ENCODE peak calls at places on chromosomes 13 and 19, in six cellular contexts. D, T, W, N, K and Q are unnamed samples.

GRCh38 chr13:113411216-113412023 is 41.9 kb downstream of the ADPRHL1 start:
- DNase-seq in D (no peak), T (no peak), W (no peak), N (peak), K (no peak), Q (no peak)

GRCh38 chr19:48395170-48395455 is 1.6 kb downstream of the GRIN2D start:
- DNase-seq in D (no peak), T (no peak), W (no peak), N (no peak), K (no peak), Q (no peak)

GRCh38 chr19:3056454-3057016 is 5.8 kb downstream of the TLE5 start:
- DNase-seq in D (no peak), T (no peak), W (no peak), N (no peak), K (no peak), Q (no peak)

GRCh38 chr13:20702530-20702929 is 969 bp upstream of the IL17D start:
- DNase-seq in D (no peak), T (no peak), W (no peak), N (no peak), K (no peak), Q (no peak)

GRCh38 chr13:39506559-39507390 is 96.2 kb downstream of the LHFPL6 start:
- DNase-seq in D (no peak), T (no peak), W (no peak), N (no peak), K (no peak), Q (no peak)

GRCh38 chr19:5693195-5694166 is 3.4 kb downstream of the RPL36 start:
- DNase-seq in D (no peak), T (no peak), W (no peak), N (no peak), K (no peak), Q (no peak)

GRCh38 chr13:106484755-106485193 is 50.7 kb downstream of the EFNB2 start:
- DNase-seq in D (no peak), T (no peak), W (no peak), N (no peak), K (no peak), Q (no peak)

GRCh38 chr19:39007096-39007495 is 25.3 kb downstream of the FBXO27 start:
- DNase-seq in D (no peak), T (no peak), W (no peak), N (no peak), K (no peak), Q (no peak)

GRCh38 chr19:46860846-46861690 is at the start of gene ARHGAP35:
- DNase-seq in D (peak), T (no peak), W (peak), N (no peak), K (no peak), Q (peak)

GRCh38 chr19:5458420-5458819 is 3.2 kb downstream of the ZNRF4 start:
- DNase-seq in D (no peak), T (no peak), W (no peak), N (no peak), K (no peak), Q (no peak)

GRCh38 chr13:101640797-101641400 is 188.4 kb downstream of the ITGBL1 start:
- DNase-seq in D (no peak), T (no peak), W (no peak), N (no peak), K (no peak), Q (no peak)

GRCh38 chr19:46571495-46571894 is 29.6 kb upstream of the CALM3 start:
- DNase-seq in D (no peak), T (peak), W (peak), N (peak), K (no peak), Q (no peak)

GRCh38 chr19:49869009-49869483 is 1.7 kb upstream of the PNKP start:
- DNase-seq in D (no peak), T (no peak), W (no peak), N (no peak), K (no peak), Q (peak)

GRCh38 chr13:34654682-34655081 is 287.4 kb upstream of the NBEA start:
- DNase-seq in D (no peak), T (no peak), W (no peak), N (no peak), K (no peak), Q (no peak)

GRCh38 chr13:112928958-112929777 is 39.8 kb upstream of the MCF2L start:
- DNase-seq in D (no peak), T (no peak), W (no peak), N (peak), K (no peak), Q (no peak)

GRCh38 chr13:23322353-23323336 is 110.9 kb downstream of the SACS start:
- DNase-seq in D (no peak), T (no peak), W (no peak), N (no peak), K (no peak), Q (no peak)

GRCh38 chr13:43368003-43368402 is 344.6 kb downstream of the DNAJC15 start:
- DNase-seq in D (no peak), T (no peak), W (no peak), N (no peak), K (no peak), Q (no peak)

GRCh38 chr13:27967203-27967735 is 1.8 kb downstream of the CDX2 start:
- DNase-seq in D (no peak), T (no peak), W (no peak), N (no peak), K (no peak), Q (no peak)

GRCh38 chr13:53090507-53090906 is 61.9 kb downstream of the OLFM4 start:
- DNase-seq in D (no peak), T (no peak), W (no peak), N (no peak), K (no peak), Q (no peak)

GRCh38 chr13:111537115-111537728 is 216.8 kb downstream of the TEX29 start:
- DNase-seq in D (no peak), T (no peak), W (no peak), N (no peak), K (no peak), Q (no peak)

GRCh38 chr19:35395762-35396199 is 24.9 kb downstream of the GPR42 start:
- DNase-seq in D (no peak), T (no peak), W (no peak), N (peak), K (no peak), Q (no peak)

GRCh38 chr19:56566904-56567273 is 379 bp upstream of the ZNF470 start:
- DNase-seq in D (peak), T (no peak), W (no peak), N (no peak), K (no peak), Q (no peak)

GRCh38 chr19:6811906-6812305 is 39.4 kb downstream of the VAV1 start:
- DNase-seq in D (no peak), T (no peak), W (peak), N (peak), K (peak), Q (no peak)

GRCh38 chr13:64480206-64480605 is 2749.9 kb downstream of the PCDH9 start:
- DNase-seq in D (no peak), T (no peak), W (no peak), N (no peak), K (no peak), Q (no peak)

GRCh38 chr19:39438270-39438934 is 2.7 kb upstream of the RPS16 start:
- DNase-seq in D (no peak), T (no peak), W (no peak), N (peak), K (no peak), Q (no peak)

GRCh38 chr13:21673592-21674270 is 2.9 kb downstream of the FGF9 start:
- DNase-seq in D (peak), T (no peak), W (peak), N (no peak), K (no peak), Q (peak)

GRCh38 chr13:100240109-100240779 is 151.4 kb downstream of the PCCA start:
- DNase-seq in D (no peak), T (no peak), W (no peak), N (no peak), K (no peak), Q (no peak)

GRCh38 chr13:80577951-80578670 is 237.2 kb upstream of the SPRY2 start:
- DNase-seq in D (no peak), T (no peak), W (peak), N (no peak), K (no peak), Q (no peak)

GRCh38 chr19:20660473-20660872 is 898 bp downstream of the ZNF626 start:
- DNase-seq in D (no peak), T (no peak), W (peak), N (no peak), K (no peak), Q (no peak)

GRCh38 chr19:20664917-20665781 is 3.8 kb upstream of the ZNF626 start:
- DNase-seq in D (no peak), T (no peak), W (peak), N (peak), K (no peak), Q (no peak)

GRCh38 chr19:20667281-20667680 is 5.9 kb upstream of the ZNF626 start:
- DNase-seq in D (no peak), T (no peak), W (no peak), N (no peak), K (no peak), Q (no peak)

GRCh38 chr19:20662421-20663105 is 1.2 kb upstream of the ZNF626 start:
- DNase-seq in D (no peak), T (no peak), W (no peak), N (no peak), K (no peak), Q (no peak)

DNA sequence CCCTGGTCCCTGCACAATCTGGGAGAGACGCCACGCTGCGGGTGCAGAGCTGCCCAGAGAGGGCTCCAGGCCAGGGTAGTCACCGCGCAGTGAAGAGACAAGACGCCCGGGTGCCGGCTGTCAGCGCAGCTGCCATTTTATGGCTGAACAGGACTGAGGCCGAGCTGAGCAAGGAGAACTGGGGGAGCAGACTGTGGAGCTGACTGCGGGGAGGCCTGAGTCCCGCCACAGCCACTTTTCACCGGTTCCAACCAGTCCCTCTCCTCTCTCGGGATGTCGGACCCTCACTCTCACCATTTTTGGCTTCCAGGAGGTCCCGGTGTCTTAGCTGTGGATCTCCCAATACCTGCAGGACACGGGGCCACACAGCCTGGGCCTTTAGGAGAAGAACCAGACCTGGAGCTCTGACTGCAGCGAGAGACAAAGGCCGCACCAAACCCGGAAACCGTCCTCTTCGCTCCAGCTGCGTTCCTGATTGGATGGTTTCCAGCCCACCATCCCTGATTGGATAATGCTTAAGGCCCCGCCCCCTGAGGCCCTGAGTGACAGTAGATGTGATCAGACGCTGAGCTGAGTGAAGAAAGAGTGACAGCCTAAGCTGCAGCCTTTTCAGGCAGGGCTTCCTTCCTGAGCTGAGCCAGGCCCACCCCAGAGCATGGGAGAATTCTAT is at the start of gene ZNF626:
- DNase-seq in D (peak), T (peak), W (peak), N (peak), K (no peak), Q (peak)
- TF ChIP-seq POLR2A in D (peak), T (peak), W (peak), N (peak), K (peak), Q (no peak)

DNA sequence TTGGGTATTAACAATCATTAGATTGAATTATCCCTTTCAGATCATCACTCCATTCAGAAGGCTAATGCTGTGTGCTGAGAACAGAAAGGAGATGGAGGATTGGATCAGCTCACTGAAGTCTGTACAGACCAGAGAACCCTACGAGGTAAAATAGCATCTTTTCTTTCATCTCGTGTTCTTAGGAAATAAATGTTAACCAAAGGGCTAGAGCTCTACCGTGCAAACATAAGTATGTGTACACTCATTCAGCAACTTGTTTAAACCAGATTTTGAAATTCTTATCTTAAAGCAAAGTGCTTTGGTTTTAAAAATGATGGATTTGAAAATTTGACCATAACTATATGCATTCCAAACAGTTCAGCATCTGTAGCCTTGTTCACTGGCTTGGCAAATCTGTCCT is 106.8 kb downstream of the DGKH start:
- DNase-seq in D (no peak), T (no peak), W (no peak), N (no peak), K (no peak), Q (no peak)
- TF ChIP-seq POLR2AphosphoS5 in D (no peak), T (no peak), W (no peak), N (no peak), K (no peak), Q (no peak)

GRCh38 chr13:86562876-86563275 is 763.7 kb upstream of the SLITRK6 start:
- DNase-seq in D (no peak), T (no peak), W (no peak), N (no peak), K (no peak), Q (no peak)

GRCh38 chr13:86569119-86569518 is 769.9 kb upstream of the SLITRK6 start:
- DNase-seq in D (no peak), T (no peak), W (no peak), N (no peak), K (no peak), Q (no peak)

GRCh38 chr13:86567119-86567518 is 767.9 kb upstream of the SLITRK6 start:
- DNase-seq in D (no peak), T (no peak), W (peak), N (peak), K (no peak), Q (no peak)

GRCh38 chr13:86559915-86560314 is 760.7 kb upstream of the SLITRK6 start:
- DNase-seq in D (no peak), T (no peak), W (no peak), N (no peak), K (no peak), Q (no peak)

DNA sequence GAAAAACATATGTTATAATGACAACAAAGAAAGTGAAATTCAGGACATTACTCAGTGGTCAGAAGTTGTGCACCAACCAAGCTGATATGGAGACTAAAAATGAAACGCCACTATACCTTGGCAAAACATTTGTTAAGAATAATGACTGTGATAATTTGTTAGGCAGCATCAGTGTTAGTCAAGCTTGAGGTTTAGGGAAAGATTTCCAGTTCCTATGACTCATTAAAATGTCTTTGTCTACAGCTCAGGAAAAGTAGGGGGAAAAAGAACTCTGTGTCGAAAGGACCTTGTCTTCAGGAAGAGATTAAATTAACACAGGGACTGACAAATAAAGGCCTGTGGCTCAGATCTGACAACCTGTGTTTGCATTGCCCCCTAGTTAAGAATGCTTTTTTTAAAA is 764.1 kb upstream of the SLITRK6 start:
- DNase-seq in D (no peak), T (no peak), W (no peak), N (no peak), K (no peak), Q (no peak)
- TF ChIP-seq TAF1 in D (no peak), T (no peak), W (no peak), N (no peak), K (no peak), Q (no peak)

GRCh38 chr19:10911579-10912363 is 16.7 kb downstream of the YIPF2 start:
- DNase-seq in D (no peak), T (no peak), W (no peak), N (no peak), K (no peak), Q (no peak)
- TF ChIP-seq POLR2A in D (no peak), T (no peak), W (no peak), N (no peak), K (no peak), Q (no peak)

GRCh38 chr19:54470276-54470887 is 2.7 kb downstream of the CDC42EP5 start:
- DNase-seq in D (no peak), T (no peak), W (no peak), N (no peak), K (no peak), Q (no peak)

GRCh38 chr19:54470991-54471782 is 1.9 kb downstream of the CDC42EP5 start:
- DNase-seq in D (no peak), T (no peak), W (no peak), N (no peak), K (no peak), Q (no peak)

GRCh38 chr19:54465367-54466109 is 2.0 kb upstream of the LENG9 start:
- DNase-seq in D (no peak), T (no peak), W (no peak), N (no peak), K (no peak), Q (no peak)

GRCh38 chr19:54473071-54473941 is at the start of gene CDC42EP5:
- DNase-seq in D (no peak), T (no peak), W (peak), N (no peak), K (no peak), Q (no peak)

GRCh38 chr19:54469496-54469934 is 3.6 kb downstream of the CDC42EP5 start:
- DNase-seq in D (no peak), T (no peak), W (no peak), N (no peak), K (no peak), Q (no peak)
- TF ChIP-seq POLR2AphosphoS5 in D (no peak), T (no peak), W (no peak), N (no peak), K (no peak), Q (no peak)

DNA sequence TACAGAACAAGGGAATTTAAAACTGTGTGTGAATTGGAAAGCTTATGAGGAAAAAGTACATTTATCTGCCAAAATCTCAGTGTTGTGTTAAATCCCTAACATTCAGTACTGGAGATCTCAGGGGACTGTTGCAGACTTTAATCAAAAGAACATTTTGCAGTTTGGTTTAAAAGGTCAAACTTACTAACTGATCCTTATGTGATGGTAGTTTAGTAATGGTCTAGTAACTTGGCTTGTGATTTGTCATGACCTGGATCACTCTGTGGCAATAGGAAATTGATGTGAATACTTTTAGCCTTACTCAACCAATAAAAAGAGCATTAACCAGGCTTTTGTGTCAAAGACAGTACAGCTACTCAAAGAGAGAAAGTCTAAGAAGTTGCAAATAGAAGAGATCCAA is 862.0 kb upstream of the MIR17HG start:
- DNase-seq in D (no peak), T (no peak), W (no peak), N (no peak), K (no peak), Q (no peak)
- TF ChIP-seq TAF1 in D (no peak), T (no peak), W (no peak), N (no peak), K (no peak), Q (no peak)

GRCh38 chr13:73057284-73058025 is 1.4 kb upstream of the KLF5 start:
- DNase-seq in D (no peak), T (no peak), W (no peak), N (no peak), K (no peak), Q (no peak)

GRCh38 chr13:73058432-73058740 is 419 bp upstream of the KLF5 start:
- DNase-seq in D (no peak), T (no peak), W (no peak), N (no peak), K (no peak), Q (no peak)

GRCh38 chr13:73059460-73060250 is 850 bp downstream of the KLF5 start:
- DNase-seq in D (peak), T (no peak), W (peak), N (peak), K (no peak), Q (peak)

GRCh38 chr13:73060251-73061160 is 1.7 kb downstream of the KLF5 start:
- DNase-seq in D (no peak), T (no peak), W (peak), N (no peak), K (no peak), Q (no peak)

DNA sequence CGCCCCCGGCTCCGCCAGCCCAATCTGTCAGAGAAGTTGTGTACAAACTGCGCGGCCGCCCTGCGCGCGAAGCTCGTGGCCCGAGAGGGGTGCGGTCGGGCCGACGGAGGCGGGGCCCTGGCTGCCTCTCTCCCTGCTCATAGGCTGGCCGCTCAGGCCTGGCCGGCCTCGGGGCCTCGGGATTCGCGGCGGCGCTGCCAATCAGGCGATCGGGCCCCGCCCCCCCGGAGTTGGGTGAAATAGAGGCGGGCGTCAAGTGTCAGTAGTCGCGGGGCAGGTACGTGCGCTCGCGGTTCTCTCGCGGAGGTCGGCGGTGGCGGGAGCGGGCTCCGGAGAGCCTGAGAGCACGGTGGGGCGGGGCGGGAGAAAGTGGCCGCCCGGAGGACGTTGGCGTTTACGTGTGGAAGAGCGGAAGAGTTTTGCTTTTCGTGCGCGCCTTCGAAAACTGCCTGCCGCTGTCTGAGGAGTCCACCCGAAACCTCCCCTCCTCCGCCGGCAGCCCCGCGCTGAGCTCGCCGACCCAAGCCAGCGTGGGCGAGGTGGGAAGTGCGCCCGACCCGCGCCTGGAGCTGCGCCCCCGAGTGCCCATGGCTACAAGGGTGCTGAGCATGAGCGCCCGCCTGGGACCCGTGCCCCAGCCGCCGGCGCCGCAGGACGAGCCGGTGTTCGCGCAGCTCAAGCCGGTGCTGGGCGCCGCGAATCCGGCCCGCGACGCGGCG is at the start of gene KLF5:
- DNase-seq in D (peak), T (peak), W (peak), N (peak), K (peak), Q (peak)
- TF ChIP-seq POLR2A in D (peak), T (peak), W (no peak), N (peak), K (peak), Q (peak)

GRCh38 chr13:109780880-109781383 is 5.5 kb downstream of the IRS2 start:
- DNase-seq in D (no peak), T (no peak), W (no peak), N (no peak), K (no peak), Q (no peak)
- TF ChIP-seq POLR2AphosphoS5 in D (no peak), T (no peak), W (no peak), N (no peak), K (no peak), Q (no peak)